ENCODE peak calls at places on chromosome 6, in five cellular contexts. C is endothelial cell of umbilical vein, I is OCI-LY7, K is PC-9, Z is HCT116. U is an unnamed sample.

GRCh38 chr6:73152998-73153757 is 72.1 kb downstream of the KHDC1L start:
- DNase-seq in C (no peak), I (no peak), K (no peak), Z (no peak), U (peak; percentile 59)

GRCh38 chr6:157519255-157520116 is 138.5 kb downstream of the ZDHHC14 start:
- DNase-seq in C (no peak), I (no peak), K (no peak), Z (no peak), U (no peak)

GRCh38 chr6:44074383-44075136 is 52.7 kb downstream of the MRPL14 start:
- DNase-seq in C (peak; percentile 67), I (peak; percentile 88), K (peak; percentile 67), Z (no peak), U (peak; percentile 91)

GRCh38 chr6:130293800-130294199 is 71.0 kb upstream of the SAMD3 start:
- DNase-seq in C (peak; percentile 51), I (peak; percentile 53), K (peak; percentile 15), Z (peak; percentile 45), U (peak; percentile 79)

GRCh38 chr6:70299456-70299855 is 3.4 kb downstream of the COL9A1 start:
- DNase-seq in C (no peak), I (no peak), K (no peak), Z (no peak), U (peak; percentile 24)

GRCh38 chr6:71139249-71139648 is 149.4 kb upstream of the OGFRL1 start:
- DNase-seq in C (no peak), I (no peak), K (peak; percentile 59), Z (no peak), U (no peak)

GRCh38 chr6:159890201-159890600 is 587 bp upstream of the MAS1 start:
- DNase-seq in C (no peak), I (no peak), K (no peak), Z (no peak), U (no peak)

GRCh38 chr6:32852018-32852843 is 1.3 kb downstream of the TAP1 start:
- DNase-seq in C (no peak), I (no peak), K (no peak), Z (no peak), U (peak; percentile 59)

GRCh38 chr6:4740032-4740431 is 36.2 kb upstream of the CDYL start:
- DNase-seq in C (no peak), I (no peak), K (no peak), Z (no peak), U (no peak)

GRCh38 chr6:20096506-20096905 is 115.8 kb downstream of the MBOAT1 start:
- DNase-seq in C (no peak), I (no peak), K (no peak), Z (no peak), U (no peak)

GRCh38 chr6:164069352-164070022 is 655.0 kb downstream of the QKI start:
- DNase-seq in C (peak; percentile 64), I (no peak), K (no peak), Z (no peak), U (no peak)

GRCh38 chr6:69105288-69105687 is 470.2 kb downstream of the ADGRB3 start:
- DNase-seq in C (no peak), I (no peak), K (no peak), Z (no peak), U (no peak)

GRCh38 chr6:134288538-134289203 is 29.2 kb downstream of the SGK1 start:
- DNase-seq in C (peak; percentile 74), I (no peak), K (no peak), Z (no peak), U (peak; percentile 93)

GRCh38 chr6:3607599-3607998 is 143.9 kb downstream of the PXDC1 start:
- DNase-seq in C (no peak), I (no peak), K (no peak), Z (no peak), U (no peak)

GRCh38 chr6:83270971-83271714 is 78.0 kb downstream of the RWDD2A start:
- DNase-seq in C (peak; percentile 80), I (no peak), K (no peak), Z (peak; percentile 55), U (peak; percentile 59)

GRCh38 chr6:169853196-169854082 is 102.0 kb downstream of the ERMARD start:
- DNase-seq in C (no peak), I (no peak), K (no peak), Z (no peak), U (no peak)

GRCh38 chr6:162621246-162621645 is 106.3 kb downstream of the PRKN start:
- DNase-seq in C (no peak), I (no peak), K (no peak), Z (peak; percentile 48), U (peak; percentile 9)

GRCh38 chr6:98433325-98433724 is 401.0 kb upstream of the POU3F2 start:
- DNase-seq in C (no peak), I (no peak), K (no peak), Z (no peak), U (no peak)

GRCh38 chr6:147161974-147162495 is 42.2 kb upstream of the STXBP5 start:
- DNase-seq in C (peak; percentile 80), I (no peak), K (no peak), Z (no peak), U (peak; percentile 17)

GRCh38 chr6:132598473-132598872 is 8.9 kb upstream of the TAAR5 start:
- DNase-seq in C (no peak), I (peak; percentile 46), K (no peak), Z (peak; percentile 44), U (peak; percentile 10)

GRCh38 chr6:169415179-169415578 is 161.5 kb upstream of the THBS2 start:
- DNase-seq in C (no peak), I (no peak), K (no peak), Z (no peak), U (peak; percentile 28)

GRCh38 chr6:111276335-111276734 is 189.0 kb downstream of the SLC16A10 start:
- DNase-seq in C (no peak), I (no peak), K (no peak), Z (no peak), U (no peak)

DNA sequence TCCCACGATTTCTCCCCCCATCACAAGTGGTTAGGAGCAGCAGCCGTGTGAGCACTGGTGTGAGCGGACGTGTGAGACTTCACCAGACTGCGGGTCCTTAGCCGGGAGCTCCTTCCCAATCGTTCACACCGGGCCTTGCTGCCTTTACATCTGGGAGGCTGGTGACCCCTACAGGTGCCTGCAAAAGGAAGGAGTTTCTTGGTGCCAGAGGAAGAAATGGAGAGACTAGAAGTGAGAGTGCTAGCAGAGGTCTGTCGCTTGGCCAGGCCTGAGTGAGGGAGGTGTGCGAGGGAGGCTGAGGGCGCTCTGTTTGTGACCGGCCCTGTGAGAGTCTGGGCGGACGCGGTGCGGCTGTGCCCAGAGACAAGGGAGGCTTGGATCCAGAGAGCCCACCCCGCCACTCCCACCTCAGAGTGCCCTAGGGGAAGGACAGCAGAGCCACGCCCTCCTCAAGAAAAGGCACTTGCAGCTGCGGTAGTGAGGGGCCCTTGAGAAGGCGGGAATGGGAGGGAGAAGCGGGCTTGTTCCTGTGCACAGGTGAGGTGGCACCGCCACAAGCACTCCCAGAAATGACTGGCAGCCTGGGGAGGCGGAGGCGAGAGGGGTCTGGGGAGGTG is 10.0 kb upstream of the ARMC2 start:
- DNase-seq in C (no peak), I (no peak), K (no peak), Z (no peak), U (no peak)
- H3K4me3 ChIP-seq in C (no peak overlapping the region), I (no peak overlapping the region), K (no peak overlapping the region), Z (no peak overlapping the region), U (no peak overlapping the region)

DNA sequence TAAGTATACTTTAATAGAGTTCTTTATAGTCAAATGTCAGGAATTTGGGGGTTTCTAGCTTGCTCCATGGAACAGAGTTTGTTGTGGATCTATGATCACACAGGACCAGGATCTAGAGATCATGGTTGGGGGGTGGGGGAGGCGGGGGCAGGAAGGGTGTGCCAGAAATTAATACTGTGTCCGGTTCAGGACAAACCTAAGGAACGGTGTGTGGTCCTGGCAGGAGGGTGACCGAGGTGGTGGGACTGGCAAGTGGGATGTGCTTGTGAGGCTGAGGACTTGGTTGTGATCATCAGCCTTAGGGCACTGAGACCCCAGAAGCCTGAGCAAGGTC is 27.9 kb downstream of the GSTA3 start:
- DNase-seq in C (no peak), I (no peak), K (no peak), Z (no peak), U (no peak)
- H3K4me2 ChIP-seq in C (no peak overlapping the region), I (peak overlapping the region; percentile 40), K (peak overlapping the region; percentile 83), Z (peak overlapping the region; percentile 99), U (peak overlapping the region; percentile 92)

GRCh38 chr6:21188505-21189223 is 404.9 kb upstream of the SOX4 start:
- DNase-seq in C (peak; percentile 64), I (peak; percentile 13), K (no peak), Z (no peak), U (no peak)
- H3K4me3 ChIP-seq in C (no peak overlapping the region), I (no peak overlapping the region), K (no peak overlapping the region), Z (no peak overlapping the region), U (no peak overlapping the region)

GRCh38 chr6:77273929-77274328 is 189.4 kb downstream of the HTR1B start:
- DNase-seq in C (no peak), I (no peak), K (no peak), Z (no peak), U (no peak)
- H3K4me2 ChIP-seq in C (no peak overlapping the region), I (no peak overlapping the region), K (no peak overlapping the region), Z (no peak overlapping the region), U (no peak overlapping the region)

GRCh38 chr6:142927904-142928303 is 17.1 kb downstream of the HIVEP2 start:
- DNase-seq in C (no peak), I (peak; percentile 46), K (no peak), Z (no peak), U (no peak)
- H3K4me3 ChIP-seq in C (no peak overlapping the region), I (peak overlapping the region; percentile 84), K (peak overlapping the region; percentile 49), Z (no peak overlapping the region), U (peak overlapping the region; percentile 77)

DNA sequence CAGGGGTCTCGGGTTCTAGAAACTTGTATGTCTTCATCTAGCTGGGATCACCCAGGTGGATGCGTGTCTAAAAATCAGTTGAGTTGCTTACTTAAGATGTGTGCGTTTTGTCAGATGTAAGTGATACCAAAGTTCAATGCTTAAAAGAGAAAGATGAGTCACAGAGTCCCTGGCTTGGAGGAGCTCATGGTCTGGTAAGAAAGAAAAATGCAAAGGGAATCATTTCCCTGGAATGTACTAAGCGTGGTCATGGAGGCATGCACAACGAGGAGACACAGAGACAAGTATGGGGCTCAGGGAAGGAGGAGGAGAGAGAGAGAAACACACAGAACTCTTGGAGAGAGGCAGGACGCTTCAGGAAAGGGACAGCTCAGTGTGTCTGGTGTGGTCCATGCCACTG is 186.9 kb upstream of the GMDS start:
- DNase-seq in C (no peak), I (no peak), K (peak; percentile 50), Z (peak; percentile 26), U (peak; percentile 95)
- H3K4me2 ChIP-seq in C (no peak overlapping the region), I (no peak overlapping the region), K (peak overlapping the region; percentile 51), Z (peak overlapping the region; percentile 76), U (peak overlapping the region; percentile 53)